ENCODE peak calls at places on chromosomes 16 and 17, in four cellular contexts. One of them, this sample, is unnamed.

GRCh38 chr17:50201226-50201854 is at the start of gene COL1A1:
- DNase-seq in K562: no peak
- DNase-seq in GM12878: no peak
- DNase-seq in HepG2: no peak
- DNase-seq in this sample: peak

GRCh38 chr16:1519831-1520230 is 13.6 kb upstream of the TMEM204 start:
- DNase-seq in HepG2: no peak
- DNase-seq in K562: no peak
- DNase-seq in GM12878: no peak
- DNase-seq in this sample: no peak

GRCh38 chr17:82238562-82239201 is 9.8 kb downstream of the SLC16A3 start:
- DNase-seq in HepG2: no peak
- DNase-seq in GM12878: no peak
- DNase-seq in K562: peak
- DNase-seq in this sample: no peak

GRCh38 chr17:8062807-8063483 is 24.1 kb downstream of the ALOX15B start:
- DNase-seq in HepG2: no peak
- DNase-seq in K562: peak
- DNase-seq in GM12878: no peak
- DNase-seq in this sample: no peak

GRCh38 chr17:19654342-19654886 is 5.9 kb downstream of the ALDH3A2 start:
- DNase-seq in HepG2: no peak
- DNase-seq in GM12878: no peak
- DNase-seq in K562: no peak
- DNase-seq in this sample: no peak

GRCh38 chr17:29582767-29583166 is 6.7 kb downstream of the GIT1 start:
- DNase-seq in HepG2: no peak
- DNase-seq in K562: no peak
- DNase-seq in GM12878: no peak
- DNase-seq in this sample: no peak

GRCh38 chr17:70225272-70225671 is 55.9 kb downstream of the KCNJ2 start:
- DNase-seq in K562: no peak
- DNase-seq in GM12878: no peak
- DNase-seq in HepG2: no peak
- DNase-seq in this sample: no peak

GRCh38 chr16:57745768-57746167 is 10.2 kb downstream of the KATNB1 start:
- DNase-seq in K562: no peak
- DNase-seq in GM12878: no peak
- DNase-seq in HepG2: no peak
- DNase-seq in this sample: no peak

GRCh38 chr16:4685776-4686496 is 7.4 kb upstream of the NUDT16L1 start:
- DNase-seq in HepG2: no peak
- DNase-seq in GM12878: no peak
- DNase-seq in K562: no peak
- DNase-seq in this sample: no peak

GRCh38 chr17:3735515-3735914 is 11.8 kb downstream of the HASPIN start:
- DNase-seq in HepG2: no peak
- DNase-seq in K562: no peak
- DNase-seq in GM12878: no peak
- DNase-seq in this sample: no peak

GRCh38 chr17:3744032-3744431 is 20.3 kb downstream of the HASPIN start:
- DNase-seq in K562: no peak
- DNase-seq in GM12878: no peak
- DNase-seq in HepG2: no peak
- DNase-seq in this sample: no peak

GRCh38 chr17:3740611-3741073 is 16.9 kb downstream of the HASPIN start:
- DNase-seq in HepG2: no peak
- DNase-seq in GM12878: no peak
- DNase-seq in K562: no peak
- DNase-seq in this sample: no peak

GRCh38 chr17:3739422-3740124 is 15.9 kb downstream of the HASPIN start:
- DNase-seq in K562: no peak
- DNase-seq in GM12878: no peak
- DNase-seq in HepG2: no peak
- DNase-seq in this sample: no peak

GRCh38 chr17:3738562-3739295 is 15.0 kb downstream of the HASPIN start:
- DNase-seq in HepG2: no peak
- DNase-seq in K562: no peak
- DNase-seq in GM12878: no peak
- DNase-seq in this sample: no peak
- TF ChIP-seq CREM in HepG2: no peak
- TF ChIP-seq CREM in K562: no peak
- TF ChIP-seq CREM in GM12878: no peak
- TF ChIP-seq CREM in this sample: no peak

GRCh38 chr17:42709561-42709960 is 27.2 kb downstream of the CNTNAP1 start:
- DNase-seq in HepG2: no peak
- DNase-seq in GM12878: no peak
- DNase-seq in K562: no peak
- DNase-seq in this sample: no peak
- TF ChIP-seq CBFB in HepG2: no peak
- TF ChIP-seq CBFB in GM12878: no peak
- TF ChIP-seq CBFB in K562: no peak
- TF ChIP-seq CBFB in this sample: no peak

DNA sequence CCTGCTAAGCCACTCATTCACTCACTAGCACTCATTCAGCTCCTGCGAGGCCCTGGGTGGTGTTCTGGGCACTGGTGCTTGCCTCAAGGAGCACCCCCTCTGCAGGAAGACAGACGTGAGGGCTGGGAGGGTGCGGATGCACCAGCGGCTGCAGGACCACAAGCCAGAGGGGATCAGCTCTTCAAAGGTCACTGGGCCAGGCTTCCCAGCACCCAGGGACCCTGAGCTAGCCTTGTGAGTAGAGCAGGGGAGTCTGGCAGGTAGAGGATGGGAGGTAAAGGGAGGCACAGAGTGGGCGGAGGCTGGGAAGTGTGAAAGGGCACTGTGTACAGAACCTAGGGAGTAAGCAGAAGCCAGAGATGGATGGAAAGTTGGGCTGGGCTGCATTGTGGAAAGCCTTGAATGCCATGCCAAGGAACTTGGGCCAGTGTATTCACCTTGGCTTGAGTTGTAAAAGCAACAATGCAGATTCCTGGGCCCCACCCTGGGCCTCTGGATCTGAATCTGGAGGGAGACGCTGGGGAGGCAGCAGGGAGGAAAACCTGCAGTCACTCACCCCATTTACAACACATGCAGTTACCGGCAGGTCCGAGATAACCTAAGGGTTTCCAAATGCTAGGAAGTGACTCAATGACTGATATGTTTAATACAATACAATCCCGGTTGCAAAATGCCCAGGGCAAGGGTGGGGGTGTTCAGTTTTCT is 1.7 kb downstream of the IL4R start:
- DNase-seq in GM12878: no peak
- DNase-seq in HepG2: peak
- DNase-seq in K562: no peak
- DNase-seq in this sample: peak
- TF ChIP-seq CREB1 in GM12878: no peak
- TF ChIP-seq CREB1 in HepG2: no peak
- TF ChIP-seq CREB1 in K562: no peak
- TF ChIP-seq CREB1 in this sample: no peak

GRCh38 chr16:84111481-84111880 is 5.3 kb downstream of the MBTPS1 start:
- DNase-seq in HepG2: no peak
- DNase-seq in K562: no peak
- DNase-seq in GM12878: no peak
- DNase-seq in this sample: no peak

GRCh38 chr16:84105948-84106740 is 10.6 kb downstream of the MBTPS1 start:
- DNase-seq in K562: no peak
- DNase-seq in HepG2: no peak
- DNase-seq in GM12878: no peak
- DNase-seq in this sample: no peak

GRCh38 chr16:84109598-84110325 is 7.0 kb downstream of the MBTPS1 start:
- DNase-seq in K562: no peak
- DNase-seq in HepG2: no peak
- DNase-seq in GM12878: no peak
- DNase-seq in this sample: no peak

GRCh38 chr16:84107921-84108320 is 8.8 kb downstream of the MBTPS1 start:
- DNase-seq in K562: no peak
- DNase-seq in GM12878: no peak
- DNase-seq in HepG2: no peak
- DNase-seq in this sample: no peak

DNA sequence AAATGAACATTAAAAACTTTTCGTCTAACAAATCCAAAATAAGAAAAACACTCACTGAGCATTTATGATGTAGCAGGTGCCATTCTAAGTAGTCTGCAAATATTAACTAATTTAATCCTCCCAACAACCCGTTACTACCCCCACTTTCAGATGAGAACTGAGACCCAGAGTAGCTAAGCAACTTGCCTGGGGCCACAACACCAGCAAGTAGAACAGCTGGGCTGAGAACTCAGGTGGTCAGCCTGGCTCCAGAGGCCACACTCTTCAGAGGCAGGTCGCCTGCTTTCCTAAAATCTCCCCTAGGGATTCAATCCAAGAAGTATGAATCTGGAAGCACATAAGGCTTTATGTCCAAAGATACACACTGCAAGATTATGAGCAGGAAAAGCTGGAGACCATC is 6.2 kb downstream of the MBTPS1 start:
- DNase-seq in HepG2: no peak
- DNase-seq in GM12878: no peak
- DNase-seq in K562: no peak
- DNase-seq in this sample: no peak
- TF ChIP-seq CREM in HepG2: no peak
- TF ChIP-seq CREM in GM12878: no peak
- TF ChIP-seq CREM in K562: no peak
- TF ChIP-seq CREM in this sample: no peak

This sample was measured in WTC11.